ENCODE peak calls at places on chromosomes 7 and 10, in nine cellular contexts. X is H54; Z is T-helper 2 cell treated with Interferon-gamma antibody and Interleukin-4, amounts not matched to agents 5 μg/mL and 100 μg/mL, for 36 hours; L is posterior vena cava; B is kidney; D is mucosa of gallbladder; U is substantia nigra; R is left ventricle myocardium inferior; J is MM.1S. E is an unnamed sample.

GRCh38 chr7:81887098-81887497 is 117.3 kb upstream of the HGF start:
- DNase-seq in B (no peak), R (no peak), D (no peak), U (no peak), L (no peak), X (no peak), J (peak), Z (no peak), E (no peak)

GRCh38 chr7:43674559-43675436 is 54.5 kb downstream of the COA1 start:
- DNase-seq in R (no peak), U (no peak), Z (no peak), D (no peak), X (peak), J (no peak), B (no peak), L (no peak), E (no peak)

GRCh38 chr10:71525102-71525501 is 128.4 kb downstream of the CDH23 start:
- DNase-seq in B (no peak), L (no peak), R (no peak), D (no peak), X (no peak), J (no peak), Z (no peak), U (no peak), E (no peak)

GRCh38 chr10:79396587-79396986 is 48.8 kb downstream of the ZCCHC24 start:
- DNase-seq in Z (no peak), B (no peak), X (no peak), J (no peak), L (peak), U (no peak), R (no peak), D (no peak), E (no peak)

GRCh38 chr7:107972075-107972482 is 30.9 kb downstream of the LAMB1 start:
- DNase-seq in B (no peak), D (peak), U (no peak), J (no peak), L (no peak), X (no peak), R (no peak), Z (no peak), E (no peak)

GRCh38 chr10:98404571-98405396 is 10.2 kb downstream of the PYROXD2 start:
- DNase-seq in J (no peak), X (peak), Z (peak), D (no peak), L (peak), R (no peak), U (no peak), B (no peak), E (no peak)

GRCh38 chr10:99595770-99596465 is 24.3 kb downstream of the SLC25A28 start:
- DNase-seq in Z (no peak), U (no peak), D (no peak), L (no peak), X (no peak), J (no peak), R (no peak), B (no peak), E (no peak)

GRCh38 chr10:110610308-110610774 is 33.8 kb upstream of the RBM20 start:
- DNase-seq in B (no peak), U (peak), D (peak), R (no peak), J (peak), X (peak), Z (peak), L (no peak), E (peak)

GRCh38 chr10:68196707-68197106 is 35.2 kb downstream of the ATOH7 start:
- DNase-seq in R (no peak), B (no peak), D (no peak), J (no peak), X (no peak), L (no peak), U (no peak), Z (no peak), E (no peak)

GRCh38 chr10:121580276-121581116 is 17.7 kb downstream of the FGFR2 start:
- DNase-seq in D (no peak), J (no peak), B (no peak), L (no peak), X (no peak), Z (no peak), U (no peak), R (no peak), E (no peak)

GRCh38 chr7:30027065-30027456 is 559 bp upstream of the FKBP14 start:
- DNase-seq in L (no peak), R (no peak), J (peak), X (peak), D (peak), U (no peak), Z (no peak), B (no peak), E (no peak)

GRCh38 chr7:133805426-133805825 is 321.7 kb upstream of the LRGUK start:
- DNase-seq in U (no peak), R (no peak), X (no peak), J (no peak), B (no peak), Z (no peak), L (no peak), D (no peak), E (no peak)

GRCh38 chr10:80485410-80486135 is 31.5 kb downstream of the TSPAN14 start:
- DNase-seq in B (no peak), L (no peak), U (no peak), Z (no peak), R (no peak), X (no peak), D (no peak), J (no peak), E (no peak)

GRCh38 chr10:101789686-101790085 is 6.4 kb upstream of the NPM3 start:
- DNase-seq in Z (no peak), B (no peak), D (no peak), X (no peak), R (no peak), U (no peak), J (no peak), L (no peak), E (no peak)

GRCh38 chr10:113982745-113983144 is 60.9 kb upstream of the ADRB1 start:
- DNase-seq in J (peak), B (peak), X (no peak), L (no peak), Z (no peak), D (peak), U (no peak), R (no peak), E (no peak)

GRCh38 chr10:290026-290725 is 154.9 kb downstream of the ZMYND11 start:
- DNase-seq in Z (no peak), J (no peak), R (no peak), D (no peak), B (no peak), U (no peak), L (no peak), X (no peak), E (no peak)

GRCh38 chr7:113083834-113084498 is 2.7 kb downstream of the GPR85 start:
- DNase-seq in J (no peak), U (no peak), D (no peak), X (no peak), B (no peak), L (no peak), R (no peak), Z (no peak), E (no peak)

GRCh38 chr10:76353124-76353851 is 921.9 kb downstream of the LRMDA start:
- DNase-seq in R (no peak), L (no peak), D (no peak), Z (no peak), B (no peak), U (no peak), X (no peak), J (no peak), E (no peak)

GRCh38 chr10:58373446-58373834 is 11.8 kb upstream of the TFAM start:
- DNase-seq in D (no peak), R (no peak), L (no peak), Z (no peak), X (no peak), B (no peak), U (no peak), J (no peak), E (no peak)

GRCh38 chr10:70106958-70107791 is 25.4 kb downstream of the AIFM2 start:
- DNase-seq in B (no peak), X (no peak), J (no peak), D (no peak), R (no peak), Z (no peak), L (no peak), U (no peak), E (no peak)

GRCh38 chr7:27198138-27198841 is 1.6 kb downstream of the HOXA13 start:
- DNase-seq in B (peak), D (no peak), Z (no peak), X (no peak), J (no peak), L (peak), R (no peak), U (no peak), E (peak)

GRCh38 chr10:102113956-102114857 is 6.0 kb downstream of the LDB1 start:
- DNase-seq in X (no peak), B (peak), R (peak), U (no peak), L (no peak), J (no peak), D (no peak), Z (no peak), E (peak)

GRCh38 chr7:84985073-84985784 is 201.6 kb downstream of the SEMA3D start:
- DNase-seq in B (no peak), D (no peak), J (peak), Z (no peak), U (no peak), X (no peak), R (no peak), L (no peak), E (no peak)

GRCh38 chr10:83542774-83543291 is 596.5 kb upstream of the GHITM start:
- DNase-seq in D (no peak), L (no peak), X (no peak), R (no peak), J (peak), B (no peak), U (no peak), Z (no peak), E (no peak)

GRCh38 chr7:7761974-7762769 is 43.8 kb upstream of the RPA3 start:
- DNase-seq in J (peak), R (no peak), L (no peak), Z (peak), D (no peak), B (no peak), U (no peak), X (peak), E (no peak)

GRCh38 chr10:78552261-78552811 is 516.4 kb upstream of the ZMIZ1 start:
- DNase-seq in L (peak), R (peak), U (no peak), B (peak), X (no peak), D (peak), Z (no peak), J (no peak), E (no peak)

GRCh38 chr7:100127866-100128601 is 1.3 kb downstream of the MBLAC1 start:
- DNase-seq in J (peak), L (peak), X (no peak), Z (peak), R (no peak), B (peak), D (no peak), U (no peak), E (peak)

GRCh38 chr7:25726180-25726579 is 425.8 kb upstream of the NFE2L3 start:
- DNase-seq in L (no peak), U (no peak), B (peak), R (no peak), D (no peak), J (peak), Z (no peak), X (no peak), E (no peak)

GRCh38 chr10:121702351-121703320 is 104.4 kb upstream of the FGFR2 start:
- DNase-seq in X (peak), B (no peak), J (no peak), L (no peak), D (no peak), U (no peak), R (no peak), Z (no peak), E (no peak)